ENCODE peak calls at places on chromosome 16, in four cellular contexts. E is fibroblast of pulmonary artery, B is NCI-H1694 treated with DMSO at 0.1 percent for 48 hours, D is heart right ventricle. W is an unnamed sample.

GRCh38 chr16:54242199-54242598 is 44.4 kb downstream of the IRX3 start:
- DNase-seq in E (no peak), D (no peak), B (no peak), W (no peak)

GRCh38 chr16:52573365-52574104 is 26.6 kb upstream of the TOX3 start:
- DNase-seq in E (no peak), D (no peak), B (no peak), W (no peak)

GRCh38 chr16:12611916-12612597 is 191.6 kb downstream of the CPPED1 start:
- DNase-seq in D (no peak), B (no peak), E (no peak), W (no peak)

GRCh38 chr16:83717308-83717707 is 90.5 kb upstream of the HSBP1 start:
- DNase-seq in B (no peak), D (no peak), E (no peak), W (peak; percentile 51)

GRCh38 chr16:69399361-69399760 is 13.6 kb upstream of the TERF2 start:
- DNase-seq in D (no peak), E (peak; percentile 31), B (no peak), W (no peak)

GRCh38 chr16:48862087-48862532 is 252.1 kb upstream of the N4BP1 start:
- DNase-seq in D (no peak), B (no peak), E (no peak), W (no peak)

GRCh38 chr16:96935-97381 is 18.9 kb downstream of the MPG start:
- DNase-seq in D (peak; percentile 87), E (peak; percentile 86), B (peak; percentile 69), W (peak; percentile 79)

GRCh38 chr16:78490847-78491246 is 391.4 kb downstream of the WWOX start:
- DNase-seq in D (no peak), B (no peak), E (no peak), W (no peak)

GRCh38 chr16:28258571-28258970 is 33.8 kb upstream of the SBK1 start:
- DNase-seq in E (peak; percentile 19), D (peak; percentile 68), B (peak; percentile 7), W (peak; percentile 83)

GRCh38 chr16:53045554-53046250 is 7.0 kb downstream of the CHD9NB start:
- DNase-seq in B (no peak), D (no peak), E (no peak), W (no peak)

GRCh38 chr16:66247516-66248089 is 118.9 kb upstream of the CDH5 start:
- DNase-seq in B (no peak), D (no peak), E (peak; percentile 75), W (no peak)

GRCh38 chr16:83779881-83780280 is 27.9 kb upstream of the HSBP1 start:
- DNase-seq in D (no peak), B (no peak), E (peak; percentile 45), W (no peak)

GRCh38 chr16:354971-355441 is 2.5 kb upstream of the AXIN1 start:
- DNase-seq in E (no peak), D (no peak), B (no peak), W (no peak)